ENCODE peak calls at places on chromosome 6, in five cellular contexts. One of them, this sample, is unnamed.

GRCh38 chr6:85670573-85670972 is 27.9 kb upstream of the SYNCRIP start:
- DNase-seq in GM12878: no peak
- DNase-seq in HepG2: no peak
- DNase-seq in H1: no peak
- DNase-seq in K562: no peak
- DNase-seq in this sample: peak

GRCh38 chr6:28766426-28766825 is 157.4 kb downstream of the TRIM27 start:
- DNase-seq in GM12878: no peak
- DNase-seq in K562: no peak
- DNase-seq in H1: no peak
- DNase-seq in HepG2: no peak
- DNase-seq in this sample: peak

GRCh38 chr6:104229057-104229456 is 630.7 kb downstream of the HACE1 start:
- DNase-seq in GM12878: no peak
- DNase-seq in K562: no peak
- DNase-seq in HepG2: no peak
- DNase-seq in H1: no peak
- DNase-seq in this sample: no peak

GRCh38 chr6:6319947-6320811 is at the start of gene F13A1:
- DNase-seq in H1: no peak
- DNase-seq in K562: no peak
- DNase-seq in GM12878: no peak
- DNase-seq in HepG2: no peak
- DNase-seq in this sample: peak

GRCh38 chr6:166922937-166923336 is 33.4 kb downstream of the RNASET2 start:
- DNase-seq in H1: no peak
- DNase-seq in K562: no peak
- DNase-seq in HepG2: no peak
- DNase-seq in GM12878: no peak
- DNase-seq in this sample: no peak

GRCh38 chr6:30352550-30352949 is 7.6 kb downstream of the RPP21 start:
- DNase-seq in K562: no peak
- DNase-seq in H1: no peak
- DNase-seq in GM12878: no peak
- DNase-seq in HepG2: no peak
- DNase-seq in this sample: no peak

GRCh38 chr6:11785953-11786579 is 7.5 kb upstream of the ADTRP start:
- DNase-seq in H1: no peak
- DNase-seq in GM12878: peak
- DNase-seq in HepG2: no peak
- DNase-seq in K562: no peak
- DNase-seq in this sample: no peak

GRCh38 chr6:111972714-111973678 is 80.9 kb upstream of the CCN6 start:
- DNase-seq in H1: no peak
- DNase-seq in HepG2: no peak
- DNase-seq in K562: no peak
- DNase-seq in GM12878: no peak
- DNase-seq in this sample: peak

GRCh38 chr6:17101422-17102257 is at the start of gene STMND1:
- DNase-seq in HepG2: no peak
- DNase-seq in H1: no peak
- DNase-seq in GM12878: no peak
- DNase-seq in K562: no peak
- DNase-seq in this sample: peak

GRCh38 chr6:35044145-35044745 is 96.9 kb downstream of the TCP11 start:
- DNase-seq in H1: no peak
- DNase-seq in K562: no peak
- DNase-seq in GM12878: no peak
- DNase-seq in HepG2: no peak
- DNase-seq in this sample: peak

GRCh38 chr6:116472710-116473109 is 11.5 kb downstream of the CALHM6 start:
- DNase-seq in HepG2: no peak
- DNase-seq in H1: no peak
- DNase-seq in GM12878: no peak
- DNase-seq in K562: no peak
- DNase-seq in this sample: no peak

GRCh38 chr6:28225056-28225834 is at the start of gene ZSCAN9:
- DNase-seq in H1: peak
- DNase-seq in K562: peak
- DNase-seq in GM12878: peak
- DNase-seq in HepG2: peak
- DNase-seq in this sample: peak

GRCh38 chr6:76422814-76423213 is 350.4 kb upstream of the IMPG1 start:
- DNase-seq in HepG2: no peak
- DNase-seq in GM12878: no peak
- DNase-seq in H1: no peak
- DNase-seq in K562: no peak
- DNase-seq in this sample: peak

GRCh38 chr6:82072113-82072512 is 175.4 kb downstream of the IBTK start:
- DNase-seq in HepG2: no peak
- DNase-seq in H1: no peak
- DNase-seq in GM12878: no peak
- DNase-seq in K562: no peak
- DNase-seq in this sample: no peak

GRCh38 chr6:96721227-96721626 is 116.0 kb downstream of the GPR63 start:
- DNase-seq in K562: peak
- DNase-seq in HepG2: no peak
- DNase-seq in H1: no peak
- DNase-seq in GM12878: no peak
- DNase-seq in this sample: no peak

GRCh38 chr6:65638047-65638831 is 68.8 kb downstream of the EYS start:
- DNase-seq in K562: no peak
- DNase-seq in HepG2: peak
- DNase-seq in H1: no peak
- DNase-seq in GM12878: no peak
- DNase-seq in this sample: peak

GRCh38 chr6:138467901-138468300 is 31.4 kb downstream of the NHSL1 start:
- DNase-seq in H1: no peak
- DNase-seq in GM12878: no peak
- DNase-seq in HepG2: no peak
- DNase-seq in K562: no peak
- DNase-seq in this sample: no peak

GRCh38 chr6:80132942-80133517 is 26.6 kb downstream of the BCKDHB start:
- DNase-seq in HepG2: peak
- DNase-seq in K562: peak
- DNase-seq in GM12878: no peak
- DNase-seq in H1: no peak
- DNase-seq in this sample: peak

GRCh38 chr6:38281131-38281530 is 358.6 kb downstream of the BTBD9 start:
- DNase-seq in K562: no peak
- DNase-seq in H1: no peak
- DNase-seq in GM12878: no peak
- DNase-seq in HepG2: no peak
- DNase-seq in this sample: no peak

GRCh38 chr6:158011478-158011920 is 29.8 kb downstream of the SYNJ2 start:
- DNase-seq in HepG2: peak
- DNase-seq in H1: no peak
- DNase-seq in K562: no peak
- DNase-seq in GM12878: no peak
- DNase-seq in this sample: no peak

GRCh38 chr6:168164462-168165061 is 85.5 kb upstream of the FRMD1 start:
- DNase-seq in H1: no peak
- DNase-seq in HepG2: no peak
- DNase-seq in GM12878: no peak
- DNase-seq in K562: no peak
- DNase-seq in this sample: no peak

GRCh38 chr6:52164319-52165094 is 21.7 kb upstream of the IL17A start:
- DNase-seq in GM12878: no peak
- DNase-seq in H1: no peak
- DNase-seq in K562: no peak
- DNase-seq in HepG2: no peak
- DNase-seq in this sample: no peak

GRCh38 chr6:81023708-81024107 is 728.8 kb downstream of the TENT5A start:
- DNase-seq in K562: no peak
- DNase-seq in H1: no peak
- DNase-seq in GM12878: no peak
- DNase-seq in HepG2: no peak
- DNase-seq in this sample: no peak

GRCh38 chr6:113560908-113561307 is 296.2 kb upstream of the MARCKS start:
- DNase-seq in HepG2: no peak
- DNase-seq in K562: no peak
- DNase-seq in GM12878: no peak
- DNase-seq in H1: no peak
- DNase-seq in this sample: no peak

GRCh38 chr6:158322724-158323560 is 10.7 kb downstream of the TULP4 start:
- DNase-seq in K562: peak
- DNase-seq in GM12878: peak
- DNase-seq in H1: no peak
- DNase-seq in HepG2: peak
- DNase-seq in this sample: no peak

GRCh38 chr6:148055410-148055809 is 287.2 kb upstream of the SASH1 start:
- DNase-seq in HepG2: no peak
- DNase-seq in GM12878: no peak
- DNase-seq in H1: no peak
- DNase-seq in K562: no peak
- DNase-seq in this sample: no peak

DNA sequence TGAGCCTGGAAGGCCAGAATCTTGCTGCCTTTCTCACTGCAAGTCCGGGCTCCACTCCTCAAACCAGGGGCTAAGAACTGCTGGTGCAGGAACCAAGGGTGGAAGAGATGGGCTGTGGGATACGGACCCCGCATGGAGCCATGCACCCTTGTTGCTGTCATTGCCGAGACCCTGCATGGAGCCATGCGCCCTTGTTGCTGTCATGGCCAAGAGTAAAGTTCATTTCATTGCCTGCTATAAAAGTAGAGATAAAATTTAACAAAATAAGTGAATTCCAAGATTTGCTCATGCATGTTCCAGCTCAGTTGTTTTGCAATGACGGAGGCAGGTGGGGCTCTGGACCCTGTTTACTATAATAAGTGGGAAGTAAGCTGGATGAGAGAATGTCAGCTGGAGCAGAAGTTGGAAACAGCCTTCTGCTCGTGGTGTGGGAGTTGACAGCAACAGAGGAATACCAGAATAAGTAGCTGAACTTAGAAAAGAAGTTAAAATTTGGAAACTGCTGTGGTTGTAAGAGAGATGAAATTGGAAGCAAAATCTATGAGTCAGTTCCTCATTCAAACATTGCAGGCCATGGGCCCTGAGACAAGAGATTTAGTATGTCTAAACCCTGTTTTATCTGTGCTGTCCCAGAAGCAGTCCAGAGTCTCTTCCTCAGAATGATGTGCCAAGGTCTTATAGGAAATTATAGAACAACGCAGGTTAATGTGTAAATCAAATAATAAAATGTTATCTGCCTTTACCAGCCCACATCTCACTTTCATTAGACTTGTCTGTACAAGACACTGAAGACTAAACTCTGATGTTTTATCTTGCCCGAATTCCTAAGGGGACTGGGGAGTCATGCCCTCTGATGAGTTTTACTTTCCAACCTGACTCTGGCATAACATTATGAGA is 15.8 kb upstream of the THBS2 start:
- DNase-seq in K562: no peak
- DNase-seq in H1: no peak
- DNase-seq in GM12878: no peak
- DNase-seq in HepG2: no peak
- DNase-seq in this sample: no peak
- TF ChIP-seq CREB1 in K562: no peak
- TF ChIP-seq CREB1 in H1: no peak
- TF ChIP-seq CREB1 in GM12878: no peak
- TF ChIP-seq CREB1 in HepG2: no peak
- TF ChIP-seq CREB1 in this sample: no peak

GRCh38 chr6:47479156-47479541 is 1.6 kb downstream of the CD2AP start:
- DNase-seq in GM12878: no peak
- DNase-seq in K562: no peak
- DNase-seq in H1: no peak
- DNase-seq in HepG2: no peak
- DNase-seq in this sample: no peak
- H2AFZ ChIP-seq in GM12878: no peak
- H2AFZ ChIP-seq in K562: peak
- H2AFZ ChIP-seq in H1: no peak
- H2AFZ ChIP-seq in HepG2: no peak
- H2AFZ ChIP-seq in this sample: no peak

DNA sequence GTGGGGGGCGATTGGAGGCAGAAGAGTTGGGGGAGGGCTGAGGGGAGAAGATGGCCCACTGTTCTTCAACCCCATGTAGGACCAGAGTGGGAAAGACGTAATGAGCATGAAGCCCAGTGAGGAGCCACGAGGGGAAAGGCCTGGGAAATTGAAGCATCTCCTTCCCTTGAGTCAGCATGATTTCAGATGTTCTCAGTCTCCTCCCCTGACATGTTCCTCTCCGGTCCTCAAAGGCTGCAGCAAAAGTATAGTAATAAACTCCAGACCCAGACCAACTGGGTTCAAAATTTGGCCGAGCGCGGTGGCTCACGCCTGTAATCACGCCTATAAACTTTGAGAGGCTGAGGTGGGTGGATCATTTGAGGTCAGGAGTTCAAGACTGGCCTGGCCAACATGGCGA is 1.9 kb upstream of the NFKBIE start:
- DNase-seq in H1: no peak
- DNase-seq in GM12878: no peak
- DNase-seq in HepG2: no peak
- DNase-seq in K562: no peak
- DNase-seq in this sample: no peak
- TF ChIP-seq EZH2 in H1: no peak
- TF ChIP-seq EZH2 in GM12878: no peak
- TF ChIP-seq EZH2 in HepG2: no peak
- TF ChIP-seq EZH2 in K562: no peak
- TF ChIP-seq EZH2 in this sample: no peak

GRCh38 chr6:39790772-39791171 is 1.4 kb upstream of the DAAM2 start:
- DNase-seq in H1: no peak
- DNase-seq in K562: no peak
- DNase-seq in GM12878: no peak
- DNase-seq in HepG2: no peak
- DNase-seq in this sample: no peak

GRCh38 chr6:39793528-39793927 is 1.4 kb downstream of the DAAM2 start:
- DNase-seq in H1: no peak
- DNase-seq in GM12878: no peak
- DNase-seq in HepG2: no peak
- DNase-seq in K562: no peak
- DNase-seq in this sample: no peak

GRCh38 chr6:39791311-39791710 is 865 bp upstream of the DAAM2 start:
- DNase-seq in HepG2: peak
- DNase-seq in K562: peak
- DNase-seq in GM12878: no peak
- DNase-seq in H1: no peak
- DNase-seq in this sample: peak

GRCh38 chr6:39792501-39793450 is 600 bp downstream of the DAAM2 start:
- DNase-seq in GM12878: no peak
- DNase-seq in K562: no peak
- DNase-seq in HepG2: no peak
- DNase-seq in H1: no peak
- DNase-seq in this sample: peak

GRCh38 chr6:39791850-39792500 is at the start of gene DAAM2:
- DNase-seq in GM12878: no peak
- DNase-seq in K562: no peak
- DNase-seq in HepG2: no peak
- DNase-seq in H1: no peak
- DNase-seq in this sample: peak
- TF ChIP-seq CREB1 in GM12878: no peak
- TF ChIP-seq CREB1 in K562: no peak
- TF ChIP-seq CREB1 in HepG2: no peak
- TF ChIP-seq CREB1 in H1: peak
- TF ChIP-seq CREB1 in this sample: peak

DNA sequence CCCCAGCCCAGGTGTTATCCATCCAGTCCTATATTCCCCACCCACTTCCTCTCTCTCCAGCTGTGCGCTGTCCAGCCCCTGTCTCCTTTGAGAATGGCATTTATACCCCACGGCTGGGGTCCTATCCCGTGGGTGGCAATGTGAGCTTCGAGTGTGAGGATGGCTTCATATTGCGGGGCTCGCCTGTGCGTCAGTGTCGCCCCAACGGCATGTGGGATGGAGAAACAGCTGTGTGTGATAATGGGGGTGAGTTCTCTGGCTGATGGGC is 1.1 kb downstream of the C2 start:
- DNase-seq in GM12878: no peak
- DNase-seq in K562: no peak
- DNase-seq in H1: no peak
- DNase-seq in HepG2: no peak
- DNase-seq in this sample: no peak
- H2AFZ ChIP-seq in GM12878: no peak
- H2AFZ ChIP-seq in K562: no peak
- H2AFZ ChIP-seq in H1: no peak
- H2AFZ ChIP-seq in HepG2: no peak
- H2AFZ ChIP-seq in this sample: no peak